ENCODE peak calls at places on chromosome 14, in seven cellular contexts. D is NT2/D1; S is caudate nucleus; Q is Kasumi-1; B is esophagus squamous epithelium; Y is stimulated activated CD8-positive, alpha-beta memory T cell treated with anti-CD3 and anti-CD28 coated beads, Interleukin-4, amount 100 ng/mL, for 1 hour; R is cerebellar cortex. J is an unnamed sample.

GRCh38 chr14:69629225-69630127 is 18.1 kb downstream of the SUSD6 start:
- DNase-seq in R (peak; percentile 48), D (no peak), Q (no peak), Y (no peak), S (no peak), B (no peak), J (peak; percentile 7)

GRCh38 chr14:85414142-85414541 is 115.8 kb upstream of the FLRT2 start:
- DNase-seq in Q (peak; percentile 96), S (no peak), B (no peak), R (no peak), D (no peak), Y (no peak), J (peak; percentile 81)

GRCh38 chr14:37681486-37681885 is 86.1 kb downstream of the TTC6 start:
- DNase-seq in B (no peak), Y (no peak), Q (no peak), R (no peak), D (no peak), S (no peak), J (no peak)

GRCh38 chr14:51869426-51870113 is 9.2 kb downstream of the GNG2 start:
- DNase-seq in D (no peak), Y (no peak), Q (no peak), S (no peak), R (no peak), B (no peak), J (no peak)

GRCh38 chr14:34872822-34873590 is 2.2 kb downstream of the BAZ1A start:
- DNase-seq in D (no peak), S (no peak), Q (peak; percentile 51), Y (no peak), B (no peak), R (peak; percentile 24), J (no peak)

GRCh38 chr14:51652168-51653095 is 722 bp downstream of the FRMD6 start:
- DNase-seq in B (no peak), D (no peak), Q (peak; percentile 71), R (peak; percentile 45), Y (peak; percentile 5), S (peak; percentile 47), J (no peak)

GRCh38 chr14:57060276-57060956 is 208.3 kb downstream of the EXOC5 start:
- DNase-seq in B (no peak), Y (no peak), Q (no peak), D (no peak), R (no peak), S (peak; percentile 49), J (no peak)

GRCh38 chr14:92984896-92985295 is 61.9 kb downstream of the CHGA start:
- DNase-seq in D (no peak), R (no peak), Q (no peak), Y (no peak), S (no peak), B (no peak), J (no peak)

GRCh38 chr14:94129758-94130414 is 482 bp upstream of the IFI27L2 start:
- DNase-seq in S (peak; percentile 50), Y (no peak), Q (peak; percentile 45), R (peak; percentile 67), D (no peak), B (no peak), J (peak; percentile 22)

GRCh38 chr14:70789361-70789760 is 20.0 kb downstream of the MAP3K9 start:
- DNase-seq in S (no peak), B (no peak), Q (no peak), R (no peak), D (no peak), Y (no peak), J (no peak)

GRCh38 chr14:58280954-58281787 is 17.2 kb upstream of the ARID4A start:
- DNase-seq in B (no peak), R (peak; percentile 33), Y (no peak), D (no peak), S (peak; percentile 5), Q (peak; percentile 56), J (peak; percentile 89)

GRCh38 chr14:36504805-36505192 is 15.2 kb downstream of the NKX2-1 start:
- DNase-seq in B (no peak), Q (no peak), S (no peak), D (no peak), Y (no peak), R (no peak), J (no peak)

GRCh38 chr14:81434230-81434629 is 34.1 kb upstream of the STON2 start:
- DNase-seq in Q (no peak), B (no peak), D (no peak), S (no peak), R (no peak), Y (no peak), J (no peak)

GRCh38 chr14:93013368-93013719 is 90.4 kb downstream of the CHGA start:
- DNase-seq in Y (no peak), B (no peak), S (no peak), D (no peak), Q (peak; percentile 21), R (no peak), J (peak; percentile 57)

GRCh38 chr14:93150227-93151206 is 34.2 kb downstream of the MOAP1 start:
- DNase-seq in Y (no peak), S (no peak), D (no peak), R (no peak), Q (no peak), B (no peak), J (peak; percentile 77)

GRCh38 chr14:93120952-93121834 is 5.5 kb upstream of the ITPK1 start:
- DNase-seq in B (no peak), D (no peak), Q (no peak), S (no peak), R (no peak), Y (no peak), J (no peak)

GRCh38 chr14:72678360-72678759 is 215.5 kb downstream of the DPF3 start:
- DNase-seq in S (no peak), R (no peak), Q (no peak), Y (no peak), B (no peak), D (no peak), J (no peak)

GRCh38 chr14:93951798-93952540 is 24.4 kb downstream of the ASB2 start:
- DNase-seq in R (no peak), B (no peak), S (no peak), Y (no peak), Q (no peak), D (no peak), J (no peak)

GRCh38 chr14:56271988-56272387 is 153.8 kb downstream of the PELI2 start:
- DNase-seq in Q (no peak), Y (no peak), B (no peak), D (no peak), R (no peak), S (no peak), J (no peak)

GRCh38 chr14:36619131-36619530 is 36.7 kb upstream of the NKX2-8 start:
- DNase-seq in S (no peak), Y (no peak), R (no peak), B (no peak), D (no peak), Q (no peak), J (no peak)

GRCh38 chr14:73833530-73834257 is 17.9 kb upstream of the PTGR2 start:
- DNase-seq in Q (no peak), B (no peak), Y (no peak), D (no peak), S (peak; percentile 34), R (no peak), J (no peak)

GRCh38 chr14:50002926-50003212 is 110.0 kb downstream of the ARF6 start:
- DNase-seq in R (peak; percentile 16), Q (no peak), Y (no peak), S (no peak), D (no peak), B (no peak), J (no peak)

GRCh38 chr14:38749936-38750335 is 353.1 kb downstream of the SEC23A start:
- DNase-seq in R (no peak), Q (no peak), S (no peak), Y (no peak), D (no peak), B (no peak), J (no peak)

GRCh38 chr14:56342419-56342901 is 224.2 kb downstream of the PELI2 start:
- DNase-seq in D (no peak), R (peak; percentile 66), B (no peak), Q (no peak), Y (no peak), S (no peak), J (no peak)

GRCh38 chr14:64965356-64966000 is 6.7 kb downstream of the RAB15 start:
- DNase-seq in D (no peak), B (no peak), Q (no peak), S (peak; percentile 74), R (peak; percentile 20), Y (no peak), J (no peak)

GRCh38 chr14:64968651-64969050 is 3.5 kb downstream of the RAB15 start:
- DNase-seq in R (peak; percentile 41), D (no peak), B (no peak), S (no peak), Q (no peak), Y (no peak), J (no peak)

GRCh38 chr14:35215110-35215872 is 76.9 kb upstream of the PSMA6 start:
- DNase-seq in D (peak; percentile 2), R (peak; percentile 65), Q (peak; percentile 47), S (no peak), Y (no peak), B (no peak), J (peak; percentile 35)

GRCh38 chr14:50920482-50921225 is 23.6 kb downstream of the PYGL start:
- DNase-seq in D (no peak), Y (no peak), S (no peak), Q (no peak), B (no peak), R (no peak), J (no peak)

GRCh38 chr14:61718039-61718438 is 22.7 kb downstream of the HIF1A start:
- DNase-seq in S (no peak), D (no peak), R (no peak), B (no peak), Q (no peak), Y (no peak), J (no peak)

GRCh38 chr14:104115691-104116543 is 22.5 kb upstream of the KIF26A start:
- DNase-seq in Y (no peak), Q (no peak), S (no peak), R (no peak), D (no peak), B (no peak), J (no peak)

GRCh38 chr14:47040490-47040889 is 388.9 kb upstream of the RPL10L start:
- DNase-seq in Y (no peak), D (peak; percentile 16), B (no peak), Q (peak; percentile 41), S (no peak), R (peak; percentile 4), J (no peak)

GRCh38 chr14:93962701-93963601 is 13.4 kb downstream of the ASB2 start:
- DNase-seq in Y (no peak), D (no peak), R (no peak), Q (peak; percentile 76), B (no peak), S (no peak), J (peak; percentile 80)

GRCh38 chr14:105197274-105197673 is 16.2 kb upstream of the NUDT14 start:
- DNase-seq in S (no peak), Q (peak; percentile 15), Y (no peak), B (no peak), D (no peak), R (no peak), J (peak; percentile 22)

GRCh38 chr14:54374117-54374884 is 22.5 kb upstream of the CDKN3 start:
- DNase-seq in D (no peak), Y (no peak), Q (no peak), B (no peak), S (no peak), R (no peak), J (no peak)